ENCODE peak calls at places on chromosomes 3 and 15, in six cellular contexts. M is stomach, J is fibroblast of the aortic adventitia, U is HFFc6, N is A549, L is endothelial cell of umbilical vein. B is an unnamed sample.
A peak's percentile ranks its signal among the peaks of the same experiment; 100 is the strongest.

GRCh38 chr15:52749250-52749649 is 40.9 kb downstream of the ONECUT1 start:
- DNase-seq in L (no peak), U (no peak), N (no peak), M (no peak), J (no peak), B (no peak)

GRCh38 chr3:14278799-14279705 is 100.4 kb downstream of the LSM3 start:
- DNase-seq in N (no peak), M (no peak), J (peak; percentile 25), L (no peak), U (no peak), B (no peak)

GRCh38 chr3:139838269-139838957 is 96.6 kb upstream of the CLSTN2 start:
- DNase-seq in J (no peak), M (no peak), U (no peak), L (no peak), N (no peak), B (no peak)

GRCh38 chr3:132210476-132211346 is 106.5 kb upstream of the ACP3 start:
- DNase-seq in U (no peak), L (peak; percentile 9), M (peak; percentile 63), N (peak; percentile 19), J (no peak), B (no peak)

GRCh38 chr3:159914421-159914820 is 74.2 kb upstream of the IL12A start:
- DNase-seq in U (peak; percentile 19), J (no peak), M (no peak), L (no peak), N (no peak), B (no peak)

GRCh38 chr3:60086811-60087210 is 1037.0 kb upstream of the CFAP20DC start:
- DNase-seq in M (no peak), U (no peak), J (no peak), L (no peak), N (no peak), B (peak; percentile 3)

GRCh38 chr3:121430816-121431215 is 115.0 kb downstream of the POLQ start:
- DNase-seq in N (no peak), M (no peak), L (no peak), J (no peak), U (no peak), B (no peak)

GRCh38 chr15:38411902-38412301 is 42.0 kb upstream of the FAM98B start:
- DNase-seq in J (no peak), N (no peak), M (no peak), U (no peak), L (no peak), B (no peak)

GRCh38 chr3:195811756-195812155 is at the start of gene MUC4:
- DNase-seq in U (no peak), L (no peak), N (no peak), J (no peak), M (no peak), B (no peak)

DNA sequence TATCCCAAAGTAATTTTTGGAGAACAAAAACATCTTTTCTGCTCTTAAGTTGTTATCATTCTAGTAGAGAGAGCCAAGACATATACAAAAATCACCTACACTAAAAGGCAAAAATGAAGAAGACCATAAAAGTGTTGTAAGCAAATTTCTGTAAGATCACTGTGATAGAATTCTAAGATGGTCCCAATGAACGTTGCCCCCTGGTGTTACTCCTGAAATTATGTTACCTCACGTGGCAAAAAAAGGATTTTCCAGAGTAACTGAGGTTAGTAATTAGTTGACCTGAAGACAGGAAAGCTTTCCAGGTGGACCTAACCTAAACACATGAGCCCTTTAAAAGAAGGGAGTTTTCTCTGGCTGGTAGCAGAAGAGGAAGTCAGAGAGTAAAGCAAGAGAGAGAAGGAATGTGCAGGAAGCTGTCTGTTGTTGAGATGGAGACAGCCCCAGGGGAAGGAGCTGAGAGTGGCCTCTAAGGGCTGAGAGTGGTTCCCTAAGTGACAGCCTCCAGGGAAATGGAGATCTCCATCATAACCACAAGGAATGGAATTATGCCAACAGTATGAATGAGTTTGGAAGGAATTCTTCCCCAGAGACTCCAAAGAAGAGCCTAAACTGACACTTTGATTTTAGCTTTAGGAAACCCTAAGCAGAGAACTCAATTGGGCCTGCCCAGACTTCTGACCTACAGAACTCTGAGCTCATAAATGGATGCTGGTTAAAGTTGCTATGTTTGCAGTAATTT is 205.9 kb downstream of the CD47 start:
- DNase-seq in U (peak; percentile 73), J (peak; percentile 79), N (no peak), L (no peak), M (no peak), B (peak; percentile 77)
- TF ChIP-seq CTCF in U (no peak), J (peak; percentile 11), N (no peak), L (no peak), M (no peak), B (peak; percentile 38)

DNA sequence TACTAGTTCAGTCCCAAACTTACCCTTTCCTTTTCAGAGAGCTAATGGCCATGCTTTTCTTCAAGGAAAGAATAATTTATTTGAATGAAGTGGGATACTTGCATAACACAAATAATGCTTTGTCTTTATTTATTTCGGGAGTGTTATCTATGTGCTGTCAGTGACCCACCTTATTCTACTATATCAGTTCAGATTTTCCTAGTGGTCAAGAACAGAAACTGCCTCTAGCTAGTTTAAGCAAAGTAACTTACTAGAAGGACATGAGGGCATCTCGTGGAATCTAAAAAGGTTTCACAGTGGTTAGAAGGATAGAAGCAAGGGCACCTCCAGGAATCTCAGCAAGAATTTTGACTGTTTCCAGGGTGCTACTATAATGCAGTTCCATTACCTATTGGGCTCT is 3.8 kb upstream of the TIMMDC1 start:
- DNase-seq in M (no peak), L (no peak), J (no peak), U (no peak), N (peak; percentile 20), B (no peak)
- TF ChIP-seq CTCF in M (no peak), L (no peak), J (peak; percentile 12), U (peak; percentile 45), N (no peak), B (no peak)

DNA sequence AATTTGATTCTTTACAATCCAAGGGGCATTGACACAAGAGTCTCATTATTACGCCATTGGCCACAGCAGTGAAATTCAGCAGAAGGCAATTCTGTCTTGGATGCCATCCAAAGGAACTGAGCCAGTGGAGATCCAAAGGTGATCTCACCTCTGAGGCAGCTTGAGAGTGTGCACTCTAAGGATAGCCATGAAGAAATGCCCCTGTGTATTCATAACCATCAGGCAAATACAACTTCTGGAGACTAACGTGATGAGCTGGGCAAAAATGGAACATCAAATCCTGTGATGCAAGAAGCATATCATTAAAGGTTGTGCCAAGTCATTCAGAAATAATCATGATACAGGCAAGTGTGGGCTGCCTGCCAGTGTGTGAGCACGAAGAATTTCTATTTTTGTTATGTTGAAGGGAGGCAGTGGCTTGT is 41.4 kb downstream of the ROBO2 start:
- DNase-seq in J (no peak), U (no peak), M (no peak), L (no peak), N (no peak), B (no peak)
- TF ChIP-seq CTCF in J (no peak), U (no peak), M (no peak), L (no peak), N (no peak), B (no peak)

GRCh38 chr15:78437107-78437761 is 782 bp upstream of the IREB2 start:
- DNase-seq in M (no peak), U (no peak), N (peak; percentile 74), J (no peak), L (no peak), B (no peak)
- TF ChIP-seq CTCF in M (no peak), U (no peak), N (no peak), J (no peak), L (no peak), B (no peak)

GRCh38 chr3:9890249-9891071 is at the start of gene JAGN1:
- DNase-seq in U (peak; percentile 75), N (peak; percentile 87), J (peak; percentile 90), M (peak; percentile 92), L (peak; percentile 92), B (peak; percentile 71)
- TF ChIP-seq CTCF in U (peak; percentile 30), N (no peak), J (no peak), M (no peak), L (no peak), B (no peak)

DNA sequence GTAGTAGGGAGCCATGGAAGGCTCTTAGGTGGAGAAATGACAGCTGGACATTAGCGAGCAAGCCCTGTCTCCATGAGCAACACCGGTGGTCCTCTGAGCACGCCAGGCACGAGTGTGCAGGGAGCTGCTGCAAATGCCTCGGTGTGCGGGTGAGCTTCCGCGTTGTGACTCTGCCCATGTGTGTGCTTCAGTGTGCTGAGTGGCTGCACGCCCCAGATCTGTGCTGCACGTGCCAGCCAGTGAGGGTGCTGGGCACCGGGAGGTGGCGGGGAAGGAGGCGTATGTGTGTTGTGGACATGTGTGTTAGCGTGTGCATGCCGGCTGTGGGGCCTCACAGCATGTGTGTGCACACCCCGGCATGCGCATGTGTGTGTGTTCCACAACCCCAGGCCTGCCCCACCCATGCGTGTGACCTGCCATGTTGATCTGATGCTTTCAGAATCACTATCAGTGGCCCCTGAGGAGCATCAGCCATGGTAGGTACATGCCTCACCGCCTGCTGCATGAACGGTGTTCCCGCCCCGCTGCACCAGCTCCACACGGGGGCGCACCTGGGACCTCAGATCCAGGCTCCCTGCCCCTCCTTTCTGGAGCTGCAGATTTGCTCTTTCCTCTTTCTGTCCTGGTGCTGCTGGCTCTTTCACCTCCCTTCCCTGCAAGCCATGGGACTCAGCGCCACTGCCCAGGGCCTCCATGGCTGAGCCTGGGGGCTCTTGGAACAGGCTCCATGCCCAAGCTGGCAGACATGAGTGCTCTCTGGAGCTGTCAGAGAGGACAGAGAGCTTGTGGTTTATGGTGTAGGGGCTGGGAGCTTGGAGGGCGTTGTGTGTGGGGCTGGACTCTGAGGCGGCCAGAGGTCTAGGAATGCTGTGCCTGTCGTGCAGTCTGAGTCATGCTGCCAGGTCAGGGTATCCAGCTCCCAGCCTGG is 169.4 kb downstream of the TBC1D2B start:
- DNase-seq in L (no peak), N (no peak), M (peak; percentile 78), J (no peak), U (peak; percentile 50), B (no peak)
- TF ChIP-seq CTCF in L (peak; percentile 54), N (no peak), M (peak; percentile 21), J (no peak), U (peak; percentile 72), B (peak; percentile 51)

GRCh38 chr3:141498592-141499223 is 11.9 kb downstream of the RASA2 start:
- DNase-seq in U (no peak), L (no peak), M (peak; percentile 62), N (no peak), J (no peak), B (no peak)
- TF ChIP-seq CTCF in U (no peak), L (no peak), M (no peak), N (no peak), J (no peak), B (no peak)

B was measured in HFF-Myc.